ENCODE peak calls at places on chromosomes 13 and 19, in seven cellular contexts. V is cardiac fibroblast, N is mammary epithelial cell, E is IMR-90, U is lower leg skin, L is ascending aorta, M is AG10803. G is an unnamed sample.

GRCh38 chr13:33349996-33350826 is 64.7 kb upstream of the STARD13 start:
- DNase-seq in N (no peak), E (peak; percentile 39), L (no peak), U (peak; percentile 90), V (peak; percentile 56), M (peak; percentile 21), G (peak; percentile 37)

GRCh38 chr13:78709028-78709427 is 50.1 kb upstream of the OBI1 start:
- DNase-seq in E (no peak), N (peak; percentile 75), U (no peak), M (no peak), V (no peak), L (no peak), G (peak; percentile 4)

GRCh38 chr19:52710538-52710937 is 24.3 kb downstream of the ZNF611 start:
- DNase-seq in L (no peak), V (no peak), U (no peak), M (no peak), E (no peak), N (no peak), G (no peak)

GRCh38 chr19:14138576-14139265 is 2.3 kb upstream of the ASF1B start:
- DNase-seq in M (no peak), N (no peak), E (peak; percentile 78), U (no peak), V (peak; percentile 33), L (no peak), G (peak; percentile 48)

GRCh38 chr19:54373781-54374266 is 9.1 kb upstream of the LAIR1 start:
- DNase-seq in E (no peak), N (no peak), V (no peak), U (no peak), L (no peak), M (no peak), G (no peak)

GRCh38 chr13:71860547-71861131 is 6.4 kb downstream of the DACH1 start:
- DNase-seq in M (no peak), U (no peak), V (no peak), E (no peak), L (no peak), N (no peak), G (no peak)

GRCh38 chr19:38831142-38831605 is 420 bp downstream of the ECH1 start:
- DNase-seq in U (no peak), N (peak; percentile 86), V (peak; percentile 90), M (peak; percentile 97), E (peak; percentile 95), L (peak; percentile 45), G (peak; percentile 81)

GRCh38 chr13:67549331-67549730 is 319.2 kb upstream of the PCDH9 start:
- DNase-seq in V (peak; percentile 23), U (no peak), L (no peak), E (peak; percentile 91), M (peak; percentile 23), N (peak; percentile 34), G (no peak)

GRCh38 chr13:91017031-91017668 is 330.3 kb upstream of the MIR17HG start:
- DNase-seq in L (no peak), M (peak; percentile 12), N (peak; percentile 42), E (peak; percentile 9), V (peak; percentile 57), U (no peak), G (peak; percentile 3)

GRCh38 chr13:32504876-32505275 is 33.7 kb downstream of the N4BP2L2 start:
- DNase-seq in U (no peak), N (no peak), V (no peak), E (no peak), M (no peak), L (no peak), G (no peak)

GRCh38 chr19:27843861-27844260 is 1369.1 kb downstream of the UQCRFS1 start:
- DNase-seq in L (no peak), U (no peak), M (no peak), V (no peak), N (no peak), E (no peak), G (no peak)

GRCh38 chr19:17468302-17469091 is 1.8 kb upstream of the SLC27A1 start:
- DNase-seq in N (peak; percentile 30), V (peak; percentile 62), U (peak; percentile 94), L (no peak), E (no peak), M (peak; percentile 55), G (peak; percentile 47)

GRCh38 chr19:6794817-6795431 is 22.4 kb downstream of the VAV1 start:
- DNase-seq in V (no peak), U (no peak), M (no peak), N (no peak), E (no peak), L (no peak), G (no peak)

GRCh38 chr19:13615890-13616289 is 109.6 kb upstream of the CACNA1A start:
- DNase-seq in N (no peak), V (no peak), U (no peak), L (no peak), E (peak; percentile 61), M (no peak), G (no peak)

GRCh38 chr13:112693831-112694497 is 4.1 kb downstream of the ATP11A start:
- DNase-seq in U (peak; percentile 79), E (peak; percentile 90), L (no peak), M (peak; percentile 83), V (peak; percentile 77), N (peak; percentile 47), G (peak; percentile 84)

GRCh38 chr19:3919793-3920192 is 13.1 kb upstream of the NMRK2 start:
- DNase-seq in U (no peak), E (no peak), V (no peak), M (no peak), L (no peak), N (no peak), G (no peak)

GRCh38 chr13:44013666-44014291 is 134.1 kb downstream of the LACC1 start:
- DNase-seq in V (peak; percentile 45), E (peak; percentile 77), U (no peak), N (peak; percentile 40), L (no peak), M (peak; percentile 46), G (peak; percentile 62)

DNA sequence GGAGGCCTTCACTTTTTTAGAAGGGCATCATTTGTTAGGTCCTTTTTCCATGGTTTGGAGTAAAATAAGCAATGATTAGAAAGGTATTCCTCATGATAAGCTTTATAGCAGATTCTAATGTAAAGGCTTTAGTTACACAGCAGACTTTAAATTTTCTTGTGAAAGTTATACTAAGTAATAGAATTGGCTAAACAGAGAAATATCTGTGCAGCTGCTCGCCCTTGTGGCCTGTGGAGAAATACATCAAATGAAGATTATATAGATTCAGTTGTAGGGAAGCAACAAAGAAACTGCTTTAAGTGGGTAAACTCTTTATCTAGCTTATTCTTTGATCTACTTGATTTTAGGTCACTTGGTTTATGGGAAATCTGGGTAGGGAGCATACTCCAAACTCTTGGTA is 1269.7 kb upstream of the SPRY2 start:
- DNase-seq in U (no peak), N (no peak), E (no peak), M (no peak), L (no peak), V (no peak), G (no peak)
- TF ChIP-seq CTCF in U (no peak), N (no peak), E (no peak), M (no peak), L (no peak), V (no peak), G (no peak)

GRCh38 chr19:35093430-35093829 is 22.2 kb upstream of the FXYD3 start:
- DNase-seq in U (no peak), M (no peak), E (no peak), L (no peak), N (no peak), V (no peak), G (no peak)

GRCh38 chr19:35088514-35088913 is 27.1 kb upstream of the FXYD3 start:
- DNase-seq in V (peak; percentile 73), U (no peak), M (peak; percentile 95), N (peak; percentile 81), E (peak; percentile 87), L (no peak), G (peak; percentile 46)

GRCh38 chr19:35090160-35090794 is 25.3 kb upstream of the FXYD3 start:
- DNase-seq in U (no peak), V (peak; percentile 78), L (no peak), E (peak; percentile 53), N (peak; percentile 46), M (peak; percentile 56), G (peak; percentile 64)

GRCh38 chr19:35089554-35089953 is 26.1 kb upstream of the FXYD3 start:
- DNase-seq in E (no peak), V (no peak), U (no peak), L (no peak), N (no peak), M (no peak), G (no peak)

GRCh38 chr19:35090795-35091214 is 24.8 kb upstream of the FXYD3 start:
- DNase-seq in U (no peak), L (no peak), N (no peak), V (no peak), M (no peak), E (no peak), G (no peak)
- H3K4me3 ChIP-seq in U (no peak overlapping the region), L (no peak overlapping the region), N (no peak overlapping the region), V (no peak overlapping the region), M (no peak overlapping the region), E (no peak overlapping the region), G (no peak overlapping the region)

GRCh38 chr19:48169974-48170803 is at the start of the genes LIG1 and ZSWIM9:
- DNase-seq in U (peak; percentile 97), E (peak; percentile 95), M (peak; percentile 94), N (peak; percentile 97), V (peak; percentile 98), L (peak; percentile 65), G (peak; percentile 95)
- TF ChIP-seq CTCF in U (no peak), E (peak; percentile 23), M (peak; percentile 18), N (no peak), V (no peak), L (no peak), G (peak; percentile 4)

GRCh38 chr19:46076951-46077814 is 36.4 kb upstream of the IGFL4 start:
- DNase-seq in V (peak; percentile 87), N (peak; percentile 69), E (peak; percentile 79), U (peak; percentile 88), M (peak; percentile 73), L (no peak), G (peak; percentile 89)

GRCh38 chr19:46069841-46070341 is 29.1 kb upstream of the IGFL4 start:
- DNase-seq in V (peak; percentile 94), L (no peak), E (peak; percentile 93), U (no peak), N (peak; percentile 93), M (peak; percentile 65), G (peak; percentile 98)

GRCh38 chr19:46077815-46078167 is 37.0 kb upstream of the IGFL4 start:
- DNase-seq in L (no peak), U (no peak), N (no peak), E (no peak), V (no peak), M (no peak), G (no peak)

GRCh38 chr19:46076031-46076880 is 35.5 kb upstream of the IGFL4 start:
- DNase-seq in N (no peak), L (no peak), M (no peak), U (no peak), V (no peak), E (no peak), G (no peak)

DNA sequence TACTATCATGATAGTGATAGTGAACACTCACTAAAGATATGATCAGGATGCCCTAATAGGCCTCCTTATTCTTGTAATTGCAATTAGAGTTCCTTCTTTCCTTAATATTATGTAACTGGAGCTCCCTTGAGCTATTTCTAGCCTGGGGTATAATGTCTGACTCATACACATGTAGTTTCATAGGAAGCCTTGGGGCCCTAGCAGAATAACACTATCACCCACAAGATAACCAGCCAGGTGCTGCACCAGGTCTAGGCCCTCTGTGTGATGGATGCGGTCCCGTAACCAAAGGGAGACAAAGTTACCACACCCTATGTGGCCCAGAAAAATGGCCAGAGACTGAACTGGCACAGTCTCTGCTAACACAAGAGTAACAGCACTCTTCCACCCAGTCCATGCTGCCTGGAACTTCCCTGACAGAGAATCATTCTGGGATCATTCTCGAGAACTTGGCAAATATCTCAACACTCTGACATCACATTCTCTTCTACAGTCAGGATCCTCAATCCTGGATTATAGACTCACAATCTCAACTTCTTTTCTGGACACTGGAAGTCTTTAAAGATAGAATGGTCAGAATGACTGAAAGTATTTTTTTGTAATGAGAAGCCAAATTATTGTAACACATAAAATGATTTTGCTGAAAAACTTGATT is 32.6 kb upstream of the IGFL4 start:
- DNase-seq in N (peak; percentile 75), L (no peak), V (no peak), E (peak; percentile 5), U (no peak), M (no peak), G (peak; percentile 51)
- H3K4me3 ChIP-seq in N (no peak overlapping the region), L (no peak overlapping the region), V (no peak overlapping the region), E (no peak overlapping the region), U (no peak overlapping the region), M (no peak overlapping the region), G (no peak overlapping the region)

G was measured in fibroblast of the aortic adventitia.